ENCODE peak calls at places on chromosomes 4 and X, in nine cellular contexts. One of them, this sample, is unnamed.

GRCh38 chr4:104941661-104942062 is 205.0 kb upstream of the TET2 start:
- DNase-seq in CD4-positive, CD25-positive, alpha-beta regulatory T cell: no peak
- DNase-seq in NB4: no peak
- DNase-seq in ascending aorta: no peak
- DNase-seq in stomach: no peak
- DNase-seq in pancreas: no peak
- DNase-seq in GM12864: no peak
- DNase-seq in cardiac muscle cell: no peak
- DNase-seq in right atrium auricular region: no peak
- DNase-seq in this sample: peak; percentile 17

GRCh38 chrX:48956728-48957414 is 536 bp downstream of the OTUD5 start:
- DNase-seq in right atrium auricular region: no peak
- DNase-seq in cardiac muscle cell: peak; percentile 15
- DNase-seq in stomach: peak; percentile 41
- DNase-seq in CD4-positive, CD25-positive, alpha-beta regulatory T cell: peak; percentile 51
- DNase-seq in NB4: peak; percentile 39
- DNase-seq in pancreas: peak; percentile 56
- DNase-seq in GM12864: no peak
- DNase-seq in ascending aorta: no peak
- DNase-seq in this sample: no peak

GRCh38 chrX:13808293-13808692 is 8.6 kb downstream of the GPM6B start:
- DNase-seq in NB4: no peak
- DNase-seq in ascending aorta: no peak
- DNase-seq in pancreas: no peak
- DNase-seq in right atrium auricular region: no peak
- DNase-seq in CD4-positive, CD25-positive, alpha-beta regulatory T cell: no peak
- DNase-seq in GM12864: no peak
- DNase-seq in stomach: no peak
- DNase-seq in cardiac muscle cell: no peak
- DNase-seq in this sample: no peak

GRCh38 chrX:54529166-54529558 is 857 bp upstream of the GNL3L start:
- DNase-seq in pancreas: no peak
- DNase-seq in CD4-positive, CD25-positive, alpha-beta regulatory T cell: no peak
- DNase-seq in stomach: no peak
- DNase-seq in cardiac muscle cell: no peak
- DNase-seq in right atrium auricular region: no peak
- DNase-seq in NB4: peak; percentile 3
- DNase-seq in ascending aorta: no peak
- DNase-seq in GM12864: no peak
- DNase-seq in this sample: no peak

GRCh38 chrX:117835034-117835433 is 281.6 kb downstream of the KLHL13 start:
- DNase-seq in CD4-positive, CD25-positive, alpha-beta regulatory T cell: no peak
- DNase-seq in pancreas: no peak
- DNase-seq in cardiac muscle cell: no peak
- DNase-seq in GM12864: no peak
- DNase-seq in ascending aorta: no peak
- DNase-seq in right atrium auricular region: no peak
- DNase-seq in stomach: no peak
- DNase-seq in NB4: no peak
- DNase-seq in this sample: no peak

GRCh38 chr4:156968479-156968984 is 3.1 kb downstream of the PDGFC start:
- DNase-seq in CD4-positive, CD25-positive, alpha-beta regulatory T cell: no peak
- DNase-seq in GM12864: peak; percentile 12
- DNase-seq in pancreas: peak; percentile 53
- DNase-seq in ascending aorta: peak; percentile 15
- DNase-seq in stomach: peak; percentile 76
- DNase-seq in NB4: peak; percentile 61
- DNase-seq in right atrium auricular region: peak; percentile 84
- DNase-seq in cardiac muscle cell: peak; percentile 69
- DNase-seq in this sample: peak; percentile 68

GRCh38 chr4:78410651-78411050 is 140.9 kb upstream of the ANXA3 start:
- DNase-seq in cardiac muscle cell: no peak
- DNase-seq in stomach: no peak
- DNase-seq in ascending aorta: no peak
- DNase-seq in GM12864: no peak
- DNase-seq in CD4-positive, CD25-positive, alpha-beta regulatory T cell: no peak
- DNase-seq in pancreas: no peak
- DNase-seq in right atrium auricular region: no peak
- DNase-seq in NB4: no peak
- DNase-seq in this sample: no peak

GRCh38 chr4:96448315-96448872 is 608.5 kb downstream of the PDHA2 start:
- DNase-seq in CD4-positive, CD25-positive, alpha-beta regulatory T cell: no peak
- DNase-seq in right atrium auricular region: no peak
- DNase-seq in cardiac muscle cell: no peak
- DNase-seq in pancreas: no peak
- DNase-seq in NB4: no peak
- DNase-seq in ascending aorta: no peak
- DNase-seq in GM12864: no peak
- DNase-seq in stomach: no peak
- DNase-seq in this sample: no peak

GRCh38 chr4:6548882-6549230 is 26.1 kb upstream of the MAN2B2 start:
- DNase-seq in NB4: no peak
- DNase-seq in right atrium auricular region: no peak
- DNase-seq in ascending aorta: no peak
- DNase-seq in CD4-positive, CD25-positive, alpha-beta regulatory T cell: no peak
- DNase-seq in stomach: no peak
- DNase-seq in pancreas: no peak
- DNase-seq in cardiac muscle cell: no peak
- DNase-seq in GM12864: no peak
- DNase-seq in this sample: no peak

GRCh38 chr4:150960079-150960478 is 55.0 kb downstream of the LRBA start:
- DNase-seq in ascending aorta: no peak
- DNase-seq in right atrium auricular region: no peak
- DNase-seq in pancreas: no peak
- DNase-seq in NB4: peak; percentile 13
- DNase-seq in GM12864: no peak
- DNase-seq in CD4-positive, CD25-positive, alpha-beta regulatory T cell: no peak
- DNase-seq in stomach: no peak
- DNase-seq in cardiac muscle cell: no peak
- DNase-seq in this sample: no peak

GRCh38 chr4:138910201-138910913 is 105.2 kb upstream of the NOCT start:
- DNase-seq in cardiac muscle cell: no peak
- DNase-seq in CD4-positive, CD25-positive, alpha-beta regulatory T cell: no peak
- DNase-seq in GM12864: no peak
- DNase-seq in NB4: no peak
- DNase-seq in stomach: peak; percentile 37
- DNase-seq in ascending aorta: no peak
- DNase-seq in right atrium auricular region: no peak
- DNase-seq in pancreas: no peak
- DNase-seq in this sample: no peak

GRCh38 chr4:138911903-138912713 is 103.5 kb upstream of the NOCT start:
- DNase-seq in pancreas: peak; percentile 42
- DNase-seq in CD4-positive, CD25-positive, alpha-beta regulatory T cell: no peak
- DNase-seq in stomach: no peak
- DNase-seq in ascending aorta: no peak
- DNase-seq in NB4: no peak
- DNase-seq in right atrium auricular region: no peak
- DNase-seq in cardiac muscle cell: no peak
- DNase-seq in GM12864: no peak
- DNase-seq in this sample: no peak

GRCh38 chr4:138909605-138910004 is 106.0 kb upstream of the NOCT start:
- DNase-seq in CD4-positive, CD25-positive, alpha-beta regulatory T cell: no peak
- DNase-seq in cardiac muscle cell: no peak
- DNase-seq in pancreas: no peak
- DNase-seq in right atrium auricular region: no peak
- DNase-seq in stomach: no peak
- DNase-seq in NB4: no peak
- DNase-seq in GM12864: no peak
- DNase-seq in ascending aorta: no peak
- DNase-seq in this sample: no peak

GRCh38 chr4:138912714-138913340 is 102.8 kb upstream of the NOCT start:
- DNase-seq in right atrium auricular region: no peak
- DNase-seq in CD4-positive, CD25-positive, alpha-beta regulatory T cell: no peak
- DNase-seq in GM12864: no peak
- DNase-seq in pancreas: no peak
- DNase-seq in stomach: no peak
- DNase-seq in cardiac muscle cell: no peak
- DNase-seq in ascending aorta: no peak
- DNase-seq in NB4: no peak
- DNase-seq in this sample: no peak

DNA sequence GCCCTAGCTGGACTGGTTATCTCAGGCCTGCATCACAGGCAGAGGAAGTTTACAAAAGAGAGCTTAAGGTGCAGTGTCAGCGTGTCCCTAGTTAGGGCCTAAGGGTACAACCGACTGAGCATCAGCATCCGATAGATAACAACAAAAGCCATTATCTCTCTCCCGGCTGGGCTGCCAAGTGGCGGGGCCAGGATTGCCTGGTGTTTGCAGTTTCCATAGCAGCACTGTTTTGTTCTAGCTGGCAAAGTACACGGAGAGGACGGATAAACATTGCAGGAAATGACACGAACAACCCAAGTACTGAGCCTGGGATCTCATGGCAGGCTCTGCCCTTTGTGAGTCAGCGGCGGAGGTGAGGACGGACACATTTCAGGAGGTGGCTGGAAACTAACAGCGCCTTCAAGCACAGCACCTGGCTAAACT is 104.7 kb upstream of the NOCT start:
- DNase-seq in right atrium auricular region: peak; percentile 92
- DNase-seq in cardiac muscle cell: peak; percentile 46
- DNase-seq in NB4: no peak
- DNase-seq in stomach: peak; percentile 72
- DNase-seq in pancreas: peak; percentile 67
- DNase-seq in GM12864: no peak
- DNase-seq in ascending aorta: peak; percentile 21
- DNase-seq in CD4-positive, CD25-positive, alpha-beta regulatory T cell: no peak
- DNase-seq in this sample: no peak
- H3K4me3 ChIP-seq in right atrium auricular region: no peak overlapping the region
- H3K4me3 ChIP-seq in cardiac muscle cell: no peak overlapping the region
- H3K4me3 ChIP-seq in NB4: no peak overlapping the region
- H3K4me3 ChIP-seq in stomach: no peak overlapping the region
- H3K4me3 ChIP-seq in pancreas: no peak overlapping the region
- H3K4me3 ChIP-seq in GM12864: no peak overlapping the region
- H3K4me3 ChIP-seq in ascending aorta: no peak overlapping the region
- H3K4me3 ChIP-seq in CD4-positive, CD25-positive, alpha-beta regulatory T cell: no peak overlapping the region
- H3K4me3 ChIP-seq in this sample: no peak overlapping the region

GRCh38 chr4:95360256-95360903 is 188.4 kb downstream of the UNC5C start:
- DNase-seq in ascending aorta: no peak
- DNase-seq in NB4: no peak
- DNase-seq in pancreas: no peak
- DNase-seq in cardiac muscle cell: no peak
- DNase-seq in GM12864: no peak
- DNase-seq in stomach: no peak
- DNase-seq in right atrium auricular region: no peak
- DNase-seq in CD4-positive, CD25-positive, alpha-beta regulatory T cell: no peak
- DNase-seq in this sample: no peak
- H3K4me3 ChIP-seq in ascending aorta: no peak overlapping the region
- H3K4me3 ChIP-seq in NB4: no peak overlapping the region
- H3K4me3 ChIP-seq in pancreas: no peak overlapping the region
- H3K4me3 ChIP-seq in cardiac muscle cell: no peak overlapping the region
- H3K4me3 ChIP-seq in GM12864: no peak overlapping the region
- H3K4me3 ChIP-seq in stomach: no peak overlapping the region
- H3K4me3 ChIP-seq in right atrium auricular region: no peak overlapping the region
- H3K4me3 ChIP-seq in CD4-positive, CD25-positive, alpha-beta regulatory T cell: no peak overlapping the region
- H3K4me3 ChIP-seq in this sample: no peak overlapping the region

GRCh38 chr4:46992338-46992737 is 1.0 kb downstream of the GABRA4 start:
- DNase-seq in right atrium auricular region: no peak
- DNase-seq in NB4: no peak
- DNase-seq in GM12864: no peak
- DNase-seq in stomach: no peak
- DNase-seq in cardiac muscle cell: no peak
- DNase-seq in pancreas: no peak
- DNase-seq in ascending aorta: no peak
- DNase-seq in CD4-positive, CD25-positive, alpha-beta regulatory T cell: no peak
- DNase-seq in this sample: no peak

GRCh38 chr4:46994007-46994405 is 625 bp upstream of the GABRA4 start:
- DNase-seq in CD4-positive, CD25-positive, alpha-beta regulatory T cell: no peak
- DNase-seq in right atrium auricular region: no peak
- DNase-seq in ascending aorta: no peak
- DNase-seq in NB4: no peak
- DNase-seq in stomach: no peak
- DNase-seq in pancreas: no peak
- DNase-seq in cardiac muscle cell: no peak
- DNase-seq in GM12864: no peak
- DNase-seq in this sample: no peak

GRCh38 chr4:46993075-46994006 is at the start of gene GABRA4:
- DNase-seq in NB4: peak; percentile 15
- DNase-seq in pancreas: no peak
- DNase-seq in GM12864: no peak
- DNase-seq in ascending aorta: no peak
- DNase-seq in right atrium auricular region: no peak
- DNase-seq in CD4-positive, CD25-positive, alpha-beta regulatory T cell: no peak
- DNase-seq in cardiac muscle cell: peak; percentile 24
- DNase-seq in stomach: no peak
- DNase-seq in this sample: no peak
- H3K4me3 ChIP-seq in NB4: no peak within 1 kb of the TSS
- H3K4me3 ChIP-seq in pancreas: peak within 1 kb of the TSS; percentile 31
- H3K4me3 ChIP-seq in GM12864: peak within 1 kb of the TSS; percentile 16
- H3K4me3 ChIP-seq in ascending aorta: peak within 1 kb of the TSS; percentile 49
- H3K4me3 ChIP-seq in right atrium auricular region: peak within 1 kb of the TSS; percentile 51
- H3K4me3 ChIP-seq in CD4-positive, CD25-positive, alpha-beta regulatory T cell: peak within 1 kb of the TSS; percentile 35
- H3K4me3 ChIP-seq in cardiac muscle cell: peak within 1 kb of the TSS; percentile 30
- H3K4me3 ChIP-seq in stomach: peak within 1 kb of the TSS; percentile 17
- H3K4me3 ChIP-seq in this sample: no peak within 1 kb of the TSS

GRCh38 chrX:41408576-41408975 is 38.6 kb upstream of the NYX start:
- DNase-seq in cardiac muscle cell: no peak
- DNase-seq in stomach: no peak
- DNase-seq in pancreas: no peak
- DNase-seq in NB4: no peak
- DNase-seq in ascending aorta: no peak
- DNase-seq in GM12864: no peak
- DNase-seq in right atrium auricular region: no peak
- DNase-seq in CD4-positive, CD25-positive, alpha-beta regulatory T cell: no peak
- DNase-seq in this sample: no peak

GRCh38 chrX:41406211-41406610 is 40.9 kb upstream of the NYX start:
- DNase-seq in cardiac muscle cell: no peak
- DNase-seq in pancreas: no peak
- DNase-seq in NB4: no peak
- DNase-seq in GM12864: no peak
- DNase-seq in stomach: no peak
- DNase-seq in right atrium auricular region: no peak
- DNase-seq in ascending aorta: no peak
- DNase-seq in CD4-positive, CD25-positive, alpha-beta regulatory T cell: no peak
- DNase-seq in this sample: no peak

GRCh38 chrX:41407816-41408215 is 39.3 kb upstream of the NYX start:
- DNase-seq in stomach: no peak
- DNase-seq in ascending aorta: no peak
- DNase-seq in CD4-positive, CD25-positive, alpha-beta regulatory T cell: no peak
- DNase-seq in pancreas: no peak
- DNase-seq in NB4: no peak
- DNase-seq in right atrium auricular region: no peak
- DNase-seq in cardiac muscle cell: no peak
- DNase-seq in GM12864: no peak
- DNase-seq in this sample: no peak

GRCh38 chrX:41409006-41409405 is 38.1 kb upstream of the NYX start:
- DNase-seq in cardiac muscle cell: no peak
- DNase-seq in GM12864: no peak
- DNase-seq in CD4-positive, CD25-positive, alpha-beta regulatory T cell: no peak
- DNase-seq in ascending aorta: no peak
- DNase-seq in pancreas: no peak
- DNase-seq in stomach: no peak
- DNase-seq in right atrium auricular region: no peak
- DNase-seq in NB4: no peak
- DNase-seq in this sample: no peak

DNA sequence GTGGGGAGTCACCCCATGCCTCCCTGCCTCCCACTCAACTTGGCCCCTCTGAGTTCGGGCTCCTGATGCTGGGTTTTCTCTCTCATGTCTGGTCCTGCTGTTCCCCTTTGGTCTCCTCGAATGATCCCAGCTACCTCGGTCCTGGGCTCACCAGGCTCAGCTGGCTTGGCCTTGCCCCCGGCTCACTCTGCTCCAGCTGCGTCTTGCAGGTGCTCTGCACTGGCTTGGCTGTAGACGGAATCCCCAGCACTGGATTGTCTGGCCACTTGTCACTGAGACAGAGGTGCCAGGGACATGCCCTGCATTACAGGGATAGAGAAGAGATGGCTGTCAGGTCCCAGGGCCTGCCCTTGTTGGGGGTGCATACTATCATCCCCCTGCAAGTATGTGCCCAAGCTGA is 41.6 kb upstream of the NYX start:
- DNase-seq in ascending aorta: no peak
- DNase-seq in stomach: no peak
- DNase-seq in pancreas: no peak
- DNase-seq in GM12864: no peak
- DNase-seq in CD4-positive, CD25-positive, alpha-beta regulatory T cell: no peak
- DNase-seq in NB4: no peak
- DNase-seq in cardiac muscle cell: no peak
- DNase-seq in right atrium auricular region: no peak
- DNase-seq in this sample: no peak
- H3K4me3 ChIP-seq in ascending aorta: no peak overlapping the region
- H3K4me3 ChIP-seq in stomach: no peak overlapping the region
- H3K4me3 ChIP-seq in pancreas: no peak overlapping the region
- H3K4me3 ChIP-seq in GM12864: no peak overlapping the region
- H3K4me3 ChIP-seq in CD4-positive, CD25-positive, alpha-beta regulatory T cell: no peak overlapping the region
- H3K4me3 ChIP-seq in NB4: no peak overlapping the region
- H3K4me3 ChIP-seq in cardiac muscle cell: no peak overlapping the region
- H3K4me3 ChIP-seq in right atrium auricular region: no peak overlapping the region
- H3K4me3 ChIP-seq in this sample: no peak overlapping the region